ENCODE peak calls at places on chromosome 3, in four cellular contexts. C, F, M and O are unnamed samples.

GRCh38 chr3:122230174-122230573 is 46.7 kb downstream of the CASR start:
- DNase-seq in F (no peak), C (no peak), M (no peak), O (no peak)

GRCh38 chr3:72303926-72304325 is 519.0 kb upstream of the PROK2 start:
- DNase-seq in C (no peak), F (no peak), M (no peak), O (no peak)

GRCh38 chr3:152365766-152366593 is 97.3 kb downstream of the MBNL1 start:
- DNase-seq in F (no peak), C (no peak), M (no peak), O (no peak)

GRCh38 chr3:176578316-176578715 is 619.0 kb downstream of the TBL1XR1 start:
- DNase-seq in C (no peak), F (no peak), M (no peak), O (no peak)

GRCh38 chr3:23055733-23056376 is 147.3 kb upstream of the UBE2E2 start:
- DNase-seq in F (no peak), C (no peak), M (peak; percentile 68), O (no peak)

GRCh38 chr3:135694142-135694541 is 271.4 kb upstream of the PPP2R3A start:
- DNase-seq in C (no peak), F (no peak), M (no peak), O (no peak)

GRCh38 chr3:152200476-152201422 is 68.0 kb upstream of the MBNL1 start:
- DNase-seq in C (no peak), M (no peak), F (no peak), O (no peak)

GRCh38 chr3:102078864-102079808 is 229.8 kb downstream of the NFKBIZ start:
- DNase-seq in M (no peak), F (no peak), C (peak; percentile 50), O (peak; percentile 57)

GRCh38 chr3:193883551-193883950 is 252.4 kb upstream of the HES1 start:
- DNase-seq in C (no peak), M (no peak), F (no peak), O (no peak)

GRCh38 chr3:168991813-168992212 is 671.7 kb downstream of the MECOM start:
- DNase-seq in C (no peak), F (no peak), M (no peak), O (no peak)

GRCh38 chr3:152395764-152396163 is 127.0 kb downstream of the MBNL1 start:
- DNase-seq in C (no peak), M (no peak), F (no peak), O (no peak)

GRCh38 chr3:49399467-49399866 is 12.3 kb downstream of the RHOA start:
- DNase-seq in M (peak; percentile 56), C (no peak), F (no peak), O (no peak)

GRCh38 chr3:167700046-167700445 is 34.6 kb downstream of the PDCD10 start:
- DNase-seq in M (no peak), C (no peak), F (no peak), O (no peak)

GRCh38 chr3:69200384-69201068 is 78.1 kb upstream of the LMOD3 start:
- DNase-seq in C (peak; percentile 76), M (peak; percentile 58), F (peak; percentile 63), O (peak; percentile 37)

GRCh38 chr3:101077361-101078011 is 84.3 kb upstream of the ABI3BP start:
- DNase-seq in F (no peak), C (no peak), M (peak; percentile 64), O (no peak)

GRCh38 chr3:152156880-152157279 is 111.8 kb upstream of the MBNL1 start:
- DNase-seq in F (no peak), C (no peak), M (no peak), O (no peak)

GRCh38 chr3:126570103-126570541 is 11.4 kb upstream of the C3orf22 start:
- DNase-seq in M (no peak), F (no peak), C (no peak), O (no peak)

GRCh38 chr3:110743202-110743601 is 328.4 kb upstream of the NECTIN3 start:
- DNase-seq in M (no peak), C (peak; percentile 38), F (peak; percentile 55), O (no peak)

GRCh38 chr3:195004512-195005250 is 266.3 kb downstream of the XXYLT1 start:
- DNase-seq in F (no peak), M (no peak), C (peak; percentile 8), O (no peak)

GRCh38 chr3:122920986-122921385 is 106.6 kb downstream of the SEMA5B start:
- DNase-seq in C (no peak), M (no peak), F (no peak), O (no peak)

GRCh38 chr3:65402597-65402996 is 636.1 kb downstream of the MAGI1 start:
- DNase-seq in M (peak; percentile 71), F (no peak), C (no peak), O (no peak)

GRCh38 chr3:264394-265156 is 68.0 kb downstream of the CHL1 start:
- DNase-seq in F (no peak), M (no peak), C (no peak), O (no peak)

GRCh38 chr3:152836269-152836668 is 1.3 kb downstream of the P2RY1 start:
- DNase-seq in M (no peak), C (peak; percentile 31), F (no peak), O (no peak)

GRCh38 chr3:15556512-15556911 is 35.0 kb upstream of the COLQ start:
- DNase-seq in C (no peak), F (no peak), M (no peak), O (no peak)

GRCh38 chr3:69612791-69613190 is 126.5 kb upstream of the MITF start:
- DNase-seq in C (no peak), F (no peak), M (no peak), O (no peak)

GRCh38 chr3:36135863-36136262 is 244.4 kb upstream of the STAC start:
- DNase-seq in F (no peak), C (no peak), M (no peak), O (no peak)

GRCh38 chr3:156483961-156484787 is 70.7 kb downstream of the SSR3 start:
- DNase-seq in F (no peak), M (peak; percentile 64), C (no peak), O (peak; percentile 77)

GRCh38 chr3:185823280-185824044 is 1.4 kb downstream of the IGF2BP2 start:
- DNase-seq in F (peak; percentile 40), M (no peak), C (peak; percentile 57), O (peak; percentile 76)

GRCh38 chr3:185825639-185826481 is 1.0 kb upstream of the IGF2BP2 start:
- DNase-seq in C (peak; percentile 75), M (no peak), F (peak; percentile 59), O (no peak)

GRCh38 chr3:185824467-185825378 is at the start of gene IGF2BP2:
- DNase-seq in F (peak; percentile 63), C (peak; percentile 85), M (peak; percentile 68), O (peak; percentile 88)

GRCh38 chr3:185824051-185824466 is 783 bp downstream of the IGF2BP2 start:
- DNase-seq in F (peak; percentile 36), C (peak; percentile 43), M (no peak), O (no peak)

DNA sequence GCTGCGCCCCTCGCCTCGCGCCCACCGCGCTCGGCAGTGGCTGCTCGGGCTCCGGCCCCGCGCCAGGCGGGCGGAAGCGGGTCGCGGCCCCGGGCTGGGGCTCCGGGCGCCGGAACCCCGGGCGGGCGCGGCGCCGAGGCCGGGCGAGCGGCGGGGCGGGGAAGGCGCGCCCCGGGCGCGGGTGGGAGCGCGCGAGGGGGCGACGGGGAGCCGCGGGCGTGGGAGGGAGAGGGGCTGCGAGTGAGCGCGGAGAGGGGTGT is 467 bp upstream of the IGF2BP2 start:
- DNase-seq in C (no peak), M (no peak), F (no peak), O (no peak)
- TF ChIP-seq CTCF in C (no peak), M (no peak), F (no peak), O (no peak)

DNA sequence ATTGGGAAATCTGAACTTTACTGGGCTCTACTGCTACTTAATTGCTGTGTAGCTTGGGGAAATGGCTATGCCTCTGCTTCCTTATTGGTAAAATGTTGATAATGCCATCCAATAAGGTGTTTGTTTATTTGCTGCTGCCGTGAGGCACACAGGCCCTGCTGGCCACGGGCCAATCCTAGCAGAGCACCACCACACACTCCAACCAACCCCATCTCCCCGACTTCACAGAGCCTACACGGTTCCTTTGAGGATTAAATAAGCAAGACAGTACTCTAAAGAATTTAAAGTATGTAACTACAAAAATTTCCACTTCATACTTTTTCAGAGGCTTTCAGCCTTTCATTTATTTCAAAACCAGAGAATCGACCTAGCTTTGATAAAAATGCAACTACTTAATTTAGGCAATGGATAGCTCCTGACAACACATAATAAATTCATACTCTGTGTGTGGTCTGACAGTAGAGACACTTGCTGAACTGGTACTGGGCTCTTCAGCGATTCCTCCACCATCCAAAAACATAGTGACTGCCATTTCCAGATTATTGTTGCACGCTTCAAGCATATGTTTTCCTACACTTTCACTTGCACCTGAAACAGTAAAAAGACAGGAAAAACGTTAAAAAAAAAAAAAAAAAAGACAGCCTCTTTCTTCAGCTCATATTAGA is 25.3 kb downstream of the UBXN7 start:
- DNase-seq in C (no peak), F (no peak), M (peak; percentile 68), O (no peak)
- H3K36me3 ChIP-seq in C (no peaks in the 10 kb centered on the region), F (no peaks in the 10 kb centered on the region), M (peaks cover 3% of the 10 kb centered on the region), O (no peaks in the 10 kb centered on the region)

GRCh38 chr3:170363471-170363994 is 6.0 kb downstream of the SKIL start:
- DNase-seq in M (no peak), C (no peak), F (no peak), O (no peak)
- H3K4me3 ChIP-seq in M (no peak overlapping the region), C (no peak overlapping the region), F (no peak overlapping the region), O (no peak overlapping the region)

GRCh38 chr3:134650431-134651346 is at the start of gene KY:
- DNase-seq in F (peak; percentile 47), C (no peak), M (no peak), O (no peak)
- TF ChIP-seq CTCF in F (no peak), C (no peak), M (no peak), O (no peak)

GRCh38 chr3:52147804-52148203 is 6.4 kb downstream of the POC1A start:
- DNase-seq in F (no peak), C (no peak), M (no peak), O (no peak)
- H3K36me3 ChIP-seq in F (no peaks in the 10 kb centered on the region), C (no peaks in the 10 kb centered on the region), M (no peaks in the 10 kb centered on the region), O (no peaks in the 10 kb centered on the region)

GRCh38 chr3:184016169-184016570 is 1.5 kb downstream of the ABCC5 start:
- DNase-seq in M (no peak), C (no peak), F (no peak), O (no peak)
- H3K4me3 ChIP-seq in M (peak overlapping the region; percentile 3), C (no peak overlapping the region), F (no peak overlapping the region), O (peak overlapping the region; percentile 89)